ENCODE peak calls at places on chromosomes 13 and 19, in five cellular contexts. One of them, this sample, is unnamed.

GRCh38 chr19:30252214-30252613 is 120.0 kb upstream of the ZNF536 start:
- DNase-seq in breast epithelium: no peak
- DNase-seq in AG04449: no peak
- DNase-seq in brain microvascular endothelial cell: no peak
- DNase-seq in hepatocyte: no peak
- DNase-seq in this sample: no peak

GRCh38 chr13:112970552-112971287 is 1.7 kb downstream of the MCF2L start:
- DNase-seq in AG04449: no peak
- DNase-seq in brain microvascular endothelial cell: no peak
- DNase-seq in breast epithelium: no peak
- DNase-seq in hepatocyte: no peak
- DNase-seq in this sample: no peak

GRCh38 chr19:34589730-34590129 is 87.2 kb downstream of the SCGB2B2 start:
- DNase-seq in brain microvascular endothelial cell: no peak
- DNase-seq in hepatocyte: no peak
- DNase-seq in breast epithelium: no peak
- DNase-seq in AG04449: no peak
- DNase-seq in this sample: no peak

GRCh38 chr13:51257187-51257586 is 35.0 kb downstream of the FAM124A start:
- DNase-seq in breast epithelium: no peak
- DNase-seq in brain microvascular endothelial cell: no peak
- DNase-seq in hepatocyte: no peak
- DNase-seq in AG04449: no peak
- DNase-seq in this sample: no peak

GRCh38 chr13:52850396-52851152 is 2.1 kb upstream of the PCDH8 start:
- DNase-seq in hepatocyte: peak; percentile 91
- DNase-seq in brain microvascular endothelial cell: no peak
- DNase-seq in breast epithelium: peak; percentile 69
- DNase-seq in AG04449: no peak
- DNase-seq in this sample: no peak

GRCh38 chr13:34863360-34864135 is 78.5 kb upstream of the NBEA start:
- DNase-seq in breast epithelium: no peak
- DNase-seq in brain microvascular endothelial cell: peak; percentile 82
- DNase-seq in hepatocyte: peak; percentile 65
- DNase-seq in AG04449: peak; percentile 40
- DNase-seq in this sample: peak; percentile 75

GRCh38 chr13:85411608-85412007 is 387.6 kb downstream of the SLITRK6 start:
- DNase-seq in breast epithelium: no peak
- DNase-seq in hepatocyte: no peak
- DNase-seq in brain microvascular endothelial cell: no peak
- DNase-seq in AG04449: no peak
- DNase-seq in this sample: no peak

GRCh38 chr13:71252191-71252704 is 614.8 kb downstream of the DACH1 start:
- DNase-seq in breast epithelium: no peak
- DNase-seq in hepatocyte: no peak
- DNase-seq in AG04449: no peak
- DNase-seq in brain microvascular endothelial cell: no peak
- DNase-seq in this sample: no peak

GRCh38 chr13:79393564-79394249 is 12.3 kb downstream of the RBM26 start:
- DNase-seq in breast epithelium: no peak
- DNase-seq in AG04449: no peak
- DNase-seq in hepatocyte: peak; percentile 59
- DNase-seq in brain microvascular endothelial cell: peak; percentile 45
- DNase-seq in this sample: no peak

GRCh38 chr19:7554990-7555864 is 19.7 kb downstream of the PNPLA6 start:
- DNase-seq in breast epithelium: no peak
- DNase-seq in AG04449: no peak
- DNase-seq in hepatocyte: no peak
- DNase-seq in brain microvascular endothelial cell: no peak
- DNase-seq in this sample: no peak

GRCh38 chr19:23440791-23441190 is 45.5 kb upstream of the ZNF91 start:
- DNase-seq in AG04449: no peak
- DNase-seq in breast epithelium: no peak
- DNase-seq in brain microvascular endothelial cell: no peak
- DNase-seq in hepatocyte: no peak
- DNase-seq in this sample: no peak

GRCh38 chr13:34152996-34153395 is 335.0 kb downstream of the RFC3 start:
- DNase-seq in hepatocyte: no peak
- DNase-seq in brain microvascular endothelial cell: no peak
- DNase-seq in breast epithelium: no peak
- DNase-seq in AG04449: no peak
- DNase-seq in this sample: no peak

GRCh38 chr19:11662278-11662677 is 65.0 kb downstream of the ZNF627 start:
- DNase-seq in AG04449: no peak
- DNase-seq in brain microvascular endothelial cell: no peak
- DNase-seq in hepatocyte: no peak
- DNase-seq in breast epithelium: no peak
- DNase-seq in this sample: no peak

GRCh38 chr19:29971648-29972047 is 29.6 kb downstream of the URI1 start:
- DNase-seq in brain microvascular endothelial cell: no peak
- DNase-seq in breast epithelium: no peak
- DNase-seq in hepatocyte: no peak
- DNase-seq in AG04449: no peak
- DNase-seq in this sample: no peak

GRCh38 chr19:46303702-46304397 is 7.0 kb downstream of the HIF3A start:
- DNase-seq in breast epithelium: peak; percentile 74
- DNase-seq in brain microvascular endothelial cell: peak; percentile 85
- DNase-seq in AG04449: no peak
- DNase-seq in hepatocyte: peak; percentile 86
- DNase-seq in this sample: no peak

GRCh38 chr13:33970746-33971145 is 152.8 kb downstream of the RFC3 start:
- DNase-seq in brain microvascular endothelial cell: no peak
- DNase-seq in hepatocyte: no peak
- DNase-seq in AG04449: no peak
- DNase-seq in breast epithelium: no peak
- DNase-seq in this sample: no peak

GRCh38 chr13:75250526-75251183 is 231.3 kb downstream of the TBC1D4 start:
- DNase-seq in breast epithelium: no peak
- DNase-seq in AG04449: peak; percentile 28
- DNase-seq in hepatocyte: no peak
- DNase-seq in brain microvascular endothelial cell: peak; percentile 71
- DNase-seq in this sample: peak; percentile 78

GRCh38 chr19:14519860-14520407 is 1.7 kb upstream of the DNAJB1 start:
- DNase-seq in breast epithelium: no peak
- DNase-seq in hepatocyte: no peak
- DNase-seq in AG04449: no peak
- DNase-seq in brain microvascular endothelial cell: no peak
- DNase-seq in this sample: peak; percentile 61

GRCh38 chr13:45718063-45718462 is 15.9 kb downstream of the CBY2 start:
- DNase-seq in breast epithelium: no peak
- DNase-seq in brain microvascular endothelial cell: peak; percentile 1
- DNase-seq in hepatocyte: peak; percentile 25
- DNase-seq in AG04449: no peak
- DNase-seq in this sample: no peak

GRCh38 chr13:59531571-59532091 is 632.1 kb downstream of the DIAPH3 start:
- DNase-seq in AG04449: peak; percentile 26
- DNase-seq in brain microvascular endothelial cell: peak; percentile 71
- DNase-seq in hepatocyte: peak; percentile 84
- DNase-seq in breast epithelium: peak; percentile 62
- DNase-seq in this sample: peak; percentile 56

GRCh38 chr19:11530432-11530831 is 1.5 kb upstream of the ECSIT start:
- DNase-seq in breast epithelium: peak; percentile 73
- DNase-seq in hepatocyte: peak; percentile 73
- DNase-seq in AG04449: no peak
- DNase-seq in brain microvascular endothelial cell: peak; percentile 77
- DNase-seq in this sample: peak; percentile 45

GRCh38 chr19:1254530-1255185 is 6.3 kb downstream of the MIDN start:
- DNase-seq in brain microvascular endothelial cell: no peak
- DNase-seq in breast epithelium: no peak
- DNase-seq in hepatocyte: no peak
- DNase-seq in AG04449: no peak
- DNase-seq in this sample: no peak

GRCh38 chr19:33862991-33863390 is 66.3 kb downstream of the KCTD15 start:
- DNase-seq in brain microvascular endothelial cell: no peak
- DNase-seq in AG04449: no peak
- DNase-seq in hepatocyte: no peak
- DNase-seq in breast epithelium: no peak
- DNase-seq in this sample: no peak

GRCh38 chr13:36700170-36700569 is 26.4 kb downstream of the SERTM1 start:
- DNase-seq in breast epithelium: no peak
- DNase-seq in brain microvascular endothelial cell: no peak
- DNase-seq in hepatocyte: no peak
- DNase-seq in AG04449: no peak
- DNase-seq in this sample: no peak

GRCh38 chr19:40305403-40305802 is 20.3 kb upstream of the AKT2 start:
- DNase-seq in brain microvascular endothelial cell: peak; percentile 68
- DNase-seq in breast epithelium: peak; percentile 74
- DNase-seq in AG04449: peak; percentile 60
- DNase-seq in hepatocyte: peak; percentile 91
- DNase-seq in this sample: peak; percentile 73

GRCh38 chr13:51534075-51534817 is 50.0 kb upstream of the WDFY2 start:
- DNase-seq in hepatocyte: no peak
- DNase-seq in brain microvascular endothelial cell: no peak
- DNase-seq in breast epithelium: no peak
- DNase-seq in AG04449: no peak
- DNase-seq in this sample: no peak

GRCh38 chr19:4774136-4774535 is 17.4 kb upstream of the FEM1A start:
- DNase-seq in breast epithelium: no peak
- DNase-seq in hepatocyte: no peak
- DNase-seq in AG04449: no peak
- DNase-seq in brain microvascular endothelial cell: no peak
- DNase-seq in this sample: no peak

GRCh38 chr13:57633950-57634828 is 2.6 kb downstream of the PCDH17 start:
- DNase-seq in breast epithelium: no peak
- DNase-seq in hepatocyte: peak; percentile 17
- DNase-seq in AG04449: no peak
- DNase-seq in brain microvascular endothelial cell: no peak
- DNase-seq in this sample: no peak

GRCh38 chr13:29924951-29925350 is 74.5 kb upstream of the UBL3 start:
- DNase-seq in AG04449: no peak
- DNase-seq in brain microvascular endothelial cell: no peak
- DNase-seq in breast epithelium: no peak
- DNase-seq in hepatocyte: no peak
- DNase-seq in this sample: no peak
- H3K4me3 ChIP-seq in AG04449: no peak overlapping the region
- H3K4me3 ChIP-seq in brain microvascular endothelial cell: no peak overlapping the region
- H3K4me3 ChIP-seq in breast epithelium: no peak overlapping the region
- H3K4me3 ChIP-seq in hepatocyte: no peak overlapping the region
- H3K4me3 ChIP-seq in this sample: no peak overlapping the region

DNA sequence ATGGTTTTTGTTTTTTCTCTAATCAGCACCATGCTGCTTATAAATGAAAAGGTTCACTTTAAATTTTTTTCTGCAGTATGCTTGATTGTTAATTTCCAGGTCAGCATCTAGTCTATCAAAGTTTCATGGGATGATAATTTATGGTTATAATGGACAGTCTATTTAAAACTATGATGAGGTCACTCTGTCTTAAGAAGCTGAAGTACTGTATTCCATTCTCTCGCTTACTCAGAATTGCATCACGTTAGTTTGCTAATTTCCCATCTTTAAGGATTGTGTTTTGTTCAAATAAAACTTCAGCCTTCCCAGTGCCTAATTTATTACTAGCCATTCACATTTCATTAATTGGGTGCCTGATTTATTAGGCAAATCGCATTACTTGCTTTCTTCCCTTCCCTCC is 94.3 kb downstream of the GPC6 start:
- DNase-seq in AG04449: no peak
- DNase-seq in brain microvascular endothelial cell: no peak
- DNase-seq in breast epithelium: no peak
- DNase-seq in hepatocyte: no peak
- DNase-seq in this sample: peak; percentile 18
- H3K4me3 ChIP-seq in AG04449: no peak overlapping the region
- H3K4me3 ChIP-seq in brain microvascular endothelial cell: no peak overlapping the region
- H3K4me3 ChIP-seq in breast epithelium: no peak overlapping the region
- H3K4me3 ChIP-seq in hepatocyte: no peak overlapping the region
- H3K4me3 ChIP-seq in this sample: no peak overlapping the region

GRCh38 chr19:50823389-50824042 is at the start of gene KLK1:
- DNase-seq in breast epithelium: no peak
- DNase-seq in hepatocyte: no peak
- DNase-seq in AG04449: no peak
- DNase-seq in brain microvascular endothelial cell: no peak
- DNase-seq in this sample: no peak
- H3K4me3 ChIP-seq in breast epithelium: no peak within 1 kb of the TSS
- H3K4me3 ChIP-seq in hepatocyte: no peak within 1 kb of the TSS
- H3K4me3 ChIP-seq in AG04449: no peak within 1 kb of the TSS
- H3K4me3 ChIP-seq in brain microvascular endothelial cell: no peak within 1 kb of the TSS
- H3K4me3 ChIP-seq in this sample: no peak within 1 kb of the TSS

GRCh38 chr19:43575955-43576451 is 402 bp downstream of the PINLYP start:
- DNase-seq in hepatocyte: no peak
- DNase-seq in AG04449: no peak
- DNase-seq in breast epithelium: no peak
- DNase-seq in brain microvascular endothelial cell: no peak
- DNase-seq in this sample: no peak
- H3K4me3 ChIP-seq in hepatocyte: peak overlapping the region; percentile 0
- H3K4me3 ChIP-seq in AG04449: peak overlapping the region; percentile 92
- H3K4me3 ChIP-seq in breast epithelium: peak overlapping the region; percentile 87
- H3K4me3 ChIP-seq in brain microvascular endothelial cell: peak overlapping the region; percentile 48
- H3K4me3 ChIP-seq in this sample: peak overlapping the region; percentile 98

This sample was measured in skeletal muscle cell.